ENCODE peak calls at places on chromosome 1, in seven cellular contexts. M, I, X, T, J, Q and U are unnamed samples.

GRCh38 chr1:193614817-193615216 is 428.4 kb upstream of the B3GALT2 start:
- DNase-seq in X (no peak), T (no peak), Q (no peak), I (no peak), M (no peak), J (no peak), U (no peak)

GRCh38 chr1:184716158-184716557 is 38.5 kb downstream of the EDEM3 start:
- DNase-seq in X (peak; percentile 7), M (no peak), T (no peak), J (no peak), Q (no peak), I (no peak), U (peak; percentile 41)

GRCh38 chr1:3393024-3393986 is 61.2 kb upstream of the ARHGEF16 start:
- DNase-seq in I (peak; percentile 74), Q (peak; percentile 82), T (no peak), X (no peak), J (no peak), M (no peak), U (no peak)

GRCh38 chr1:85818371-85818770 is 110.1 kb upstream of the ZNHIT6 start:
- DNase-seq in I (no peak), J (no peak), X (peak; percentile 25), Q (no peak), M (no peak), T (no peak), U (peak; percentile 74)

GRCh38 chr1:113057006-113057405 is 16.0 kb upstream of the LRIG2 start:
- DNase-seq in T (no peak), X (no peak), J (no peak), M (no peak), Q (no peak), I (no peak), U (no peak)

GRCh38 chr1:218880484-218881060 is 293.1 kb upstream of the LYPLAL1 start:
- DNase-seq in T (no peak), Q (peak; percentile 24), M (no peak), I (no peak), X (no peak), J (no peak), U (no peak)

GRCh38 chr1:181187596-181188126 is 99.2 kb downstream of the IER5 start:
- DNase-seq in I (no peak), M (no peak), X (no peak), J (no peak), T (no peak), Q (no peak), U (no peak)

GRCh38 chr1:168007691-168008090 is 70.8 kb upstream of the MPC2 start:
- DNase-seq in M (no peak), Q (no peak), T (no peak), I (no peak), J (no peak), X (no peak), U (no peak)

GRCh38 chr1:29586991-29587745 is 350.8 kb downstream of the PTPRU start:
- DNase-seq in X (no peak), M (no peak), T (no peak), Q (no peak), I (no peak), J (no peak), U (no peak)

GRCh38 chr1:54714881-54715492 is 674 bp upstream of the TTC4 start:
- DNase-seq in J (no peak), Q (no peak), I (no peak), T (no peak), M (no peak), X (no peak), U (no peak)